ENCODE peak calls at places on chromosomes 3 and 15, in ten cellular contexts. F, L, B, P, J, A, T, D, V and W are unnamed samples.

GRCh38 chr15:39415634-39416033 is 165.2 kb upstream of the THBS1 start:
- DNase-seq in T (peak), V (no peak), D (no peak), P (no peak), B (no peak), J (no peak), A (no peak), F (no peak), L (no peak), W (no peak)

GRCh38 chr15:20346082-20346805 is 195.4 kb downstream of the GOLGA6L6 start:
- DNase-seq in L (peak), T (no peak), A (no peak), D (no peak), V (no peak), B (peak), J (peak), F (no peak), P (no peak), W (no peak)

GRCh38 chr3:10391391-10391790 is 70.5 kb upstream of the SEC13 start:
- DNase-seq in F (no peak), L (no peak), V (no peak), T (no peak), D (no peak), A (no peak), J (no peak), P (no peak), B (no peak), W (peak)

GRCh38 chr3:45741247-45741646 is 52.1 kb downstream of the SACM1L start:
- DNase-seq in V (no peak), B (no peak), J (no peak), D (no peak), F (no peak), P (no peak), A (no peak), T (no peak), L (no peak), W (no peak)

GRCh38 chr15:76059320-76060097 is at the start of gene TMEM266:
- DNase-seq in F (peak), V (peak), L (peak), B (peak), J (no peak), A (no peak), D (no peak), P (peak), T (peak), W (peak)

GRCh38 chr3:57221883-57222282 is 5.6 kb upstream of the APPL1 start:
- DNase-seq in P (no peak), A (no peak), B (peak), F (peak), T (no peak), D (no peak), L (no peak), J (no peak), V (no peak), W (no peak)

GRCh38 chr3:196440041-196440537 is 7.9 kb upstream of the UBXN7 start:
- DNase-seq in B (no peak), J (no peak), P (no peak), L (no peak), T (no peak), V (no peak), F (peak), D (peak), A (no peak), W (no peak)

GRCh38 chr3:29643034-29643425 is 362.2 kb downstream of the RBMS3 start:
- DNase-seq in A (no peak), T (no peak), D (no peak), B (no peak), V (no peak), P (no peak), J (no peak), F (no peak), L (no peak), W (no peak)

GRCh38 chr3:170914690-170915089 is 6.3 kb upstream of the EIF5A2 start:
- DNase-seq in L (no peak), V (no peak), A (no peak), P (no peak), D (no peak), B (no peak), F (peak), J (no peak), T (no peak), W (no peak)

GRCh38 chr15:22944651-22945050 is 35.5 kb downstream of the CYFIP1 start:
- DNase-seq in F (no peak), T (no peak), P (no peak), B (no peak), L (peak), J (peak), D (no peak), V (no peak), A (no peak), W (peak)

GRCh38 chr3:6799264-6799915 is 61.5 kb upstream of the GRM7 start:
- DNase-seq in F (no peak), B (peak), J (no peak), T (peak), P (peak), D (no peak), L (peak), V (peak), A (no peak), W (peak)

GRCh38 chr3:183548262-183548769 is 7.2 kb downstream of the KLHL6 start:
- DNase-seq in D (no peak), P (no peak), A (no peak), L (peak), T (no peak), B (peak), J (no peak), F (peak), V (no peak), W (peak)

GRCh38 chr3:119643528-119643927 is 16.9 kb downstream of the POPDC2 start:
- DNase-seq in T (no peak), F (peak), V (no peak), J (no peak), B (peak), A (no peak), L (no peak), P (no peak), D (no peak), W (no peak)

GRCh38 chr15:48084759-48085420 is 35.9 kb upstream of the SLC24A5 start:
- DNase-seq in P (no peak), B (peak), T (peak), D (no peak), L (peak), J (no peak), F (peak), V (no peak), A (no peak), W (no peak)

GRCh38 chr3:114442251-114442650 is 148.4 kb downstream of the TIGIT start:
- DNase-seq in B (no peak), P (no peak), J (no peak), A (no peak), T (no peak), D (no peak), F (peak), V (no peak), L (no peak), W (no peak)

GRCh38 chr3:160006282-160007163 is 17.9 kb downstream of the IL12A start:
- DNase-seq in P (peak), A (peak), B (peak), T (peak), V (peak), F (peak), L (peak), D (no peak), J (peak), W (no peak)

GRCh38 chr3:12822725-12823373 is 18.5 kb downstream of the RPL32 start:
- DNase-seq in D (no peak), V (no peak), F (peak), A (no peak), B (peak), P (no peak), J (no peak), L (no peak), T (no peak), W (no peak)

GRCh38 chr3:106341090-106341489 is 472.3 kb upstream of the CBLB start:
- DNase-seq in L (no peak), P (no peak), A (no peak), V (no peak), D (no peak), T (no peak), B (no peak), F (peak), J (no peak), W (no peak)

GRCh38 chr15:63638828-63639227 is 41.6 kb downstream of the FBXL22 start:
- DNase-seq in L (no peak), V (no peak), D (no peak), A (no peak), J (no peak), T (no peak), F (no peak), B (no peak), P (no peak), W (no peak)

GRCh38 chr3:190301591-190301990 is 20.7 kb downstream of the CLDN1 start:
- DNase-seq in J (no peak), F (no peak), D (no peak), T (no peak), P (no peak), V (no peak), L (no peak), B (no peak), A (no peak), W (no peak)

GRCh38 chr3:24722106-24722505 is 227.5 kb upstream of the THRB start:
- DNase-seq in V (peak), A (no peak), L (no peak), J (no peak), T (no peak), F (no peak), D (no peak), B (no peak), P (no peak), W (no peak)

GRCh38 chr3:101791778-101792177 is 12.8 kb downstream of the NXPE3 start:
- DNase-seq in F (no peak), V (no peak), J (no peak), T (no peak), A (no peak), P (no peak), D (no peak), B (no peak), L (no peak), W (no peak)

GRCh38 chr15:61749169-61749568 is 311.1 kb downstream of the VPS13C start:
- DNase-seq in B (no peak), T (no peak), V (no peak), L (no peak), D (no peak), A (no peak), P (no peak), F (no peak), J (peak), W (no peak)

GRCh38 chr3:108099203-108099602 is 8.4 kb upstream of the CD47 start:
- DNase-seq in V (no peak), A (no peak), P (no peak), B (no peak), T (no peak), D (no peak), F (peak), J (no peak), L (no peak), W (no peak)

GRCh38 chr3:119529883-119530282 is 29.5 kb downstream of the CD80 start:
- DNase-seq in L (no peak), V (no peak), P (no peak), T (no peak), B (no peak), F (peak), D (no peak), A (no peak), J (no peak), W (no peak)

GRCh38 chr3:128178782-128179473 is 25.6 kb downstream of the EEFSEC start:
- DNase-seq in D (no peak), A (no peak), L (no peak), V (no peak), F (peak), B (no peak), J (no peak), P (no peak), T (no peak), W (no peak)

GRCh38 chr3:180594631-180595348 is 7.2 kb upstream of the TTC14 start:
- DNase-seq in F (peak), B (peak), T (no peak), L (no peak), D (no peak), V (no peak), P (no peak), A (no peak), J (no peak), W (no peak)

GRCh38 chr15:63292771-63293170 is 15.4 kb downstream of the APH1B start:
- DNase-seq in P (no peak), D (no peak), B (no peak), A (no peak), V (no peak), L (no peak), F (peak), T (peak), J (no peak), W (no peak)

GRCh38 chr15:82532991-82533481 is 7.2 kb downstream of the RPS17 start:
- DNase-seq in J (peak), P (no peak), T (peak), L (no peak), A (no peak), D (no peak), F (no peak), B (no peak), V (no peak), W (no peak)

GRCh38 chr3:54424283-54424682 is 301.9 kb downstream of the CACNA2D3 start:
- DNase-seq in P (no peak), L (no peak), B (no peak), D (no peak), A (no peak), F (no peak), J (no peak), V (no peak), T (no peak), W (no peak)

GRCh38 chr15:63880744-63881143 is 47.0 kb upstream of the HERC1 start:
- DNase-seq in T (no peak), V (no peak), B (no peak), L (no peak), A (no peak), P (no peak), F (peak), D (no peak), J (no peak), W (no peak)

GRCh38 chr3:72177075-72178050 is 392.4 kb upstream of the PROK2 start:
- DNase-seq in P (peak), V (no peak), A (peak), J (peak), L (peak), T (peak), F (peak), B (no peak), D (no peak), W (no peak)

GRCh38 chr3:170128259-170128976 is 53.1 kb downstream of the PHC3 start:
- DNase-seq in A (no peak), V (no peak), D (no peak), P (no peak), B (no peak), L (no peak), J (no peak), T (no peak), F (no peak), W (peak)

GRCh38 chr3:30297112-30297511 is 309.3 kb upstream of the TGFBR2 start:
- DNase-seq in T (no peak), P (no peak), B (no peak), J (no peak), V (no peak), D (no peak), F (no peak), L (no peak), A (no peak), W (no peak)

GRCh38 chr3:2454865-2455264 is 356.2 kb downstream of the CNTN4 start:
- DNase-seq in V (no peak), L (no peak), T (no peak), P (no peak), F (no peak), J (no peak), B (no peak), A (no peak), D (no peak), W (no peak)

GRCh38 chr3:170414202-170414663 is 4.4 kb upstream of the CLDN11 start:
- DNase-seq in A (peak), L (peak), B (peak), V (no peak), D (no peak), J (peak), P (peak), F (peak), T (peak), W (peak)

GRCh38 chr3:94303897-94304296 is 241.0 kb downstream of the NSUN3 start:
- DNase-seq in J (peak), L (no peak), D (no peak), A (no peak), F (peak), V (no peak), P (no peak), B (no peak), T (no peak), W (no peak)

GRCh38 chr15:40420793-40421192 is 15.2 kb downstream of the IVD start:
- DNase-seq in P (peak), F (no peak), T (peak), B (no peak), L (peak), A (no peak), V (no peak), J (peak), D (no peak), W (peak)
- TF ChIP-seq POLR2A in P (no peak), F (no peak), T (no peak), B (no peak), L (no peak), A (no peak), V (no peak), J (no peak), D (no peak), W (no peak)

GRCh38 chr15:49901867-49902775 is 216.9 kb downstream of the ATP8B4 start:
- DNase-seq in F (peak), D (no peak), V (no peak), B (peak), T (no peak), L (no peak), P (no peak), A (no peak), J (no peak), W (no peak)
- TF ChIP-seq POLR2A in F (no peak), D (no peak), V (no peak), B (no peak), T (no peak), L (no peak), P (no peak), A (no peak), J (no peak), W (no peak)

DNA sequence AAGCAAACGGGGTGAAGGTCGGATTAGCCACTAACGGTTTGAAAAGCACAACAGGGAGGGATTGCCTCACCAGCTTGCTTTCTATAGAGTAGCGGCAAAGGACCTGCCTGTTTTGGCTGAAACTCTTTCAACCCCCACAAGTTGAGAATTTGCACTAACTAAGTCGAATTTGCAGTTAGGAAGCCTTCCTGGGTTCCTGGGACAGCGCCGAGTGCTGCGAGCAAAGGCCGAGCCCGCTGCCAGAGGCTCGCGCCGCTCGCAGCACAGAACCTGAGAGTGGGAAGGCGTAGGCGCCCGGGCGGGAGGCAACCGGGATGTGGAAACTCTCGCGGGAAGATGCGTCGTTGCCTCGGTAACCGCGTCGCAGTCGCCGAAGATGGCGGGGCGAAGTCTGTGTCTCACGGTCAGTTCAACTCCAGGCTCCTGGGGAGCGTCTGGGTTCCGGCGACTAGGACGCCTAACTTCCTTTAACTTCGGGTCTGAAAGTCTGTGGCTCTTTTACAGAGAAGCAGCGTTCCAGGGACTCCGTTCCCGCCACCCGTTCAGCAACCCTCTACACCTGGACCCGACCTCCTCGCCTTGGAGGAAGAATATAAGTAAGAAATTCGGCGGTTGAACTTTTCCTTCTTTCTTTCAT is at the start of gene TEX9:
- DNase-seq in P (peak), J (peak), B (peak), V (peak), D (peak), A (peak), L (peak), T (peak), F (peak), W (peak)
- TF ChIP-seq POLR2A in P (no peak), J (no peak), B (peak), V (peak), D (no peak), A (no peak), L (no peak), T (no peak), F (no peak), W (peak)

GRCh38 chr15:59662260-59662659 is 4.9 kb upstream of the GTF2A2 start:
- DNase-seq in F (peak), L (no peak), T (no peak), D (no peak), A (no peak), J (no peak), P (no peak), B (no peak), V (no peak), W (no peak)

GRCh38 chr15:59657635-59658125 is 365 bp upstream of the GTF2A2 start:
- DNase-seq in T (no peak), J (no peak), L (no peak), V (peak), B (no peak), F (no peak), P (no peak), D (no peak), A (peak), W (no peak)

GRCh38 chr15:59654043-59654442 is 3.3 kb downstream of the GTF2A2 start:
- DNase-seq in L (no peak), P (no peak), B (no peak), F (no peak), T (no peak), D (no peak), V (no peak), J (no peak), A (no peak), W (no peak)

GRCh38 chr15:59659366-59659765 is 2.1 kb upstream of the GTF2A2 start:
- DNase-seq in F (no peak), B (no peak), T (no peak), L (no peak), P (no peak), D (no peak), A (no peak), V (no peak), J (no peak), W (no peak)

GRCh38 chr15:59656935-59657634 is at the start of gene GTF2A2:
- DNase-seq in A (peak), V (peak), T (peak), B (peak), J (peak), L (peak), F (peak), D (peak), P (peak), W (peak)
- TF ChIP-seq POLR2A in A (peak), V (peak), T (no peak), B (peak), J (peak), L (peak), F (peak), D (peak), P (no peak), W (peak)

GRCh38 chr15:73770049-73770448 is 16.9 kb upstream of the INSYN1 start:
- DNase-seq in L (no peak), D (no peak), F (no peak), J (no peak), T (peak), V (no peak), P (no peak), A (no peak), B (no peak), W (no peak)
- TF ChIP-seq POLR2A in L (no peak), D (no peak), F (no peak), J (no peak), T (no peak), V (no peak), P (no peak), A (no peak), B (no peak), W (no peak)